ENCODE peak calls at places on chromosomes 5 and 9, in seven cellular contexts. T is A549, H is transverse colon, N is sigmoid colon, D is stomach, E is tibial nerve, K is H1. V is an unnamed sample.

GRCh38 chr5:176593273-176593869 is 16.6 kb downstream of the GPRIN1 start:
- DNase-seq in T (no peak), H (no peak), N (no peak), D (no peak), E (no peak), K (no peak), V (no peak)

GRCh38 chr5:82793808-82794419 is 283.3 kb downstream of the TMEM167A start:
- DNase-seq in T (peak), H (peak), N (no peak), D (peak), E (no peak), K (peak), V (no peak)

GRCh38 chr9:116669296-116669695 is 17.8 kb upstream of the TRIM32 start:
- DNase-seq in T (no peak), H (no peak), N (no peak), D (no peak), E (no peak), K (no peak), V (no peak)

GRCh38 chr5:176413255-176413565 is 3.1 kb downstream of the CLTB start:
- DNase-seq in T (no peak), H (no peak), N (no peak), D (no peak), E (no peak), K (no peak), V (no peak)

GRCh38 chr5:42377496-42377895 is 45.7 kb upstream of the GHR start:
- DNase-seq in T (no peak), H (no peak), N (no peak), D (no peak), E (no peak), K (no peak), V (no peak)

GRCh38 chr9:118809160-118809625 is 560.0 kb downstream of the BRINP1 start:
- DNase-seq in T (no peak), H (no peak), N (no peak), D (no peak), E (no peak), K (peak), V (no peak)

GRCh38 chr5:124527220-124527991 is 219.0 kb downstream of the ZNF608 start:
- DNase-seq in T (no peak), H (peak), N (no peak), D (no peak), E (no peak), K (no peak), V (peak)

GRCh38 chr5:159456722-159457462 is 126.6 kb upstream of the IL12B start:
- DNase-seq in T (peak), H (no peak), N (no peak), D (no peak), E (no peak), K (no peak), V (no peak)

GRCh38 chr9:36136894-36137391 is 410 bp downstream of the GLIPR2 start:
- DNase-seq in T (no peak), H (no peak), N (no peak), D (no peak), E (no peak), K (peak), V (no peak)

GRCh38 chr5:102561894-102562760 is 63.3 kb upstream of the SLCO6A1 start:
- DNase-seq in T (no peak), H (peak), N (no peak), D (no peak), E (no peak), K (peak), V (no peak)

GRCh38 chr5:15285901-15286583 is 213.9 kb upstream of the FBXL7 start:
- DNase-seq in T (no peak), H (no peak), N (no peak), D (no peak), E (no peak), K (no peak), V (no peak)

GRCh38 chr5:59864718-59865117 is 28.8 kb downstream of the PDE4D start:
- DNase-seq in T (no peak), H (no peak), N (no peak), D (no peak), E (no peak), K (no peak), V (no peak)

GRCh38 chr5:113034182-113034773 is 57.7 kb downstream of the DCP2 start:
- DNase-seq in T (no peak), H (no peak), N (no peak), D (no peak), E (no peak), K (no peak), V (no peak)

GRCh38 chr9:37503736-37504135 is 18.0 kb downstream of the POLR1E start:
- DNase-seq in T (no peak), H (peak), N (no peak), D (no peak), E (no peak), K (no peak), V (no peak)

GRCh38 chr5:13625616-13626198 is 318.8 kb downstream of the DNAH5 start:
- DNase-seq in T (no peak), H (no peak), N (no peak), D (no peak), E (no peak), K (no peak), V (no peak)

GRCh38 chr5:3659907-3660306 is 64.3 kb downstream of the IRX1 start:
- DNase-seq in T (no peak), H (no peak), N (no peak), D (no peak), E (no peak), K (no peak), V (no peak)

GRCh38 chr5:102738037-102738436 is 17.1 kb upstream of the PAM start:
- DNase-seq in T (no peak), H (no peak), N (no peak), D (no peak), E (no peak), K (no peak), V (no peak)

GRCh38 chr5:126395627-126396026 is 27.6 kb upstream of the GRAMD2B start:
- DNase-seq in T (no peak), H (no peak), N (no peak), D (no peak), E (no peak), K (no peak), V (no peak)

GRCh38 chr9:133692364-133692985 is 45.7 kb downstream of the SARDH start:
- DNase-seq in T (no peak), H (no peak), N (no peak), D (no peak), E (no peak), K (no peak), V (no peak)

GRCh38 chr9:10876333-10876732 is 263.5 kb upstream of the PTPRD start:
- DNase-seq in T (no peak), H (no peak), N (no peak), D (no peak), E (no peak), K (no peak), V (no peak)

GRCh38 chr5:93929146-93929545 is 187.7 kb upstream of the POU5F2 start:
- DNase-seq in T (no peak), H (no peak), N (no peak), D (no peak), E (no peak), K (no peak), V (no peak)

GRCh38 chr5:122759310-122759709 is 15.6 kb upstream of the SNX2 start:
- DNase-seq in T (no peak), H (no peak), N (no peak), D (no peak), E (no peak), K (no peak), V (no peak)

GRCh38 chr9:111582888-111583287 is 16.6 kb downstream of the PTGR1 start:
- DNase-seq in T (no peak), H (no peak), N (no peak), D (no peak), E (no peak), K (no peak), V (no peak)

GRCh38 chr5:42491699-42492098 is 68.5 kb downstream of the GHR start:
- DNase-seq in T (no peak), H (no peak), N (no peak), D (no peak), E (no peak), K (no peak), V (no peak)

GRCh38 chr5:180598316-180598701 is 7.0 kb upstream of the SCGB3A1 start:
- DNase-seq in T (no peak), H (no peak), N (no peak), D (peak), E (no peak), K (no peak), V (no peak)

GRCh38 chr9:37971107-37971459 is 67.2 kb upstream of the SLC25A51 start:
- DNase-seq in T (no peak), H (no peak), N (no peak), D (no peak), E (no peak), K (no peak), V (no peak)

GRCh38 chr9:1879501-1879900 is 135.6 kb upstream of the SMARCA2 start:
- DNase-seq in T (no peak), H (no peak), N (no peak), D (no peak), E (no peak), K (no peak), V (no peak)

GRCh38 chr5:154086641-154087040 is 47.9 kb downstream of the MFAP3 start:
- DNase-seq in T (no peak), H (no peak), N (no peak), D (no peak), E (no peak), K (no peak), V (no peak)

GRCh38 chr9:95494416-95495371 is 22.1 kb downstream of the PTCH1 start:
- DNase-seq in T (no peak), H (peak), N (peak), D (peak), E (no peak), K (no peak), V (no peak)

GRCh38 chr9:132126837-132127236 is 35.0 kb upstream of the NTNG2 start:
- DNase-seq in T (no peak), H (no peak), N (no peak), D (no peak), E (no peak), K (no peak), V (no peak)

GRCh38 chr5:30894811-30895210 is 298.7 kb upstream of the CDH6 start:
- DNase-seq in T (no peak), H (no peak), N (no peak), D (no peak), E (no peak), K (no peak), V (no peak)

GRCh38 chr9:17018540-17019196 is 116.2 kb upstream of the CNTLN start:
- DNase-seq in T (no peak), H (no peak), N (no peak), D (no peak), E (no peak), K (no peak), V (no peak)

GRCh38 chr5:76582252-76583162 is 40.7 kb downstream of the F2RL2 start:
- DNase-seq in T (no peak), H (no peak), N (no peak), D (no peak), E (no peak), K (no peak), V (no peak)

GRCh38 chr5:134609232-134609851 is 23.3 kb downstream of the SAR1B start:
- DNase-seq in T (no peak), H (no peak), N (no peak), D (no peak), E (no peak), K (no peak), V (no peak)

GRCh38 chr5:96721351-96721970 is 59.3 kb downstream of the CAST start:
- DNase-seq in T (no peak), H (no peak), N (peak), D (no peak), E (no peak), K (no peak), V (no peak)

GRCh38 chr5:84816746-84817547 is 432.3 kb upstream of the EDIL3 start:
- DNase-seq in T (no peak), H (no peak), N (no peak), D (no peak), E (no peak), K (no peak), V (no peak)

GRCh38 chr5:143755969-143756368 is 56.0 kb upstream of the HMHB1 start:
- DNase-seq in T (no peak), H (no peak), N (no peak), D (no peak), E (no peak), K (no peak), V (no peak)

GRCh38 chr9:96686638-96687335 is 31.7 kb upstream of the PRXL2C start:
- DNase-seq in T (peak), H (peak), N (peak), D (peak), E (peak), K (peak), V (peak)
- TF ChIP-seq POLR2A in T (no peak), H (no peak), N (no peak), D (no peak), E (no peak), K (no peak), V (no peak)

DNA sequence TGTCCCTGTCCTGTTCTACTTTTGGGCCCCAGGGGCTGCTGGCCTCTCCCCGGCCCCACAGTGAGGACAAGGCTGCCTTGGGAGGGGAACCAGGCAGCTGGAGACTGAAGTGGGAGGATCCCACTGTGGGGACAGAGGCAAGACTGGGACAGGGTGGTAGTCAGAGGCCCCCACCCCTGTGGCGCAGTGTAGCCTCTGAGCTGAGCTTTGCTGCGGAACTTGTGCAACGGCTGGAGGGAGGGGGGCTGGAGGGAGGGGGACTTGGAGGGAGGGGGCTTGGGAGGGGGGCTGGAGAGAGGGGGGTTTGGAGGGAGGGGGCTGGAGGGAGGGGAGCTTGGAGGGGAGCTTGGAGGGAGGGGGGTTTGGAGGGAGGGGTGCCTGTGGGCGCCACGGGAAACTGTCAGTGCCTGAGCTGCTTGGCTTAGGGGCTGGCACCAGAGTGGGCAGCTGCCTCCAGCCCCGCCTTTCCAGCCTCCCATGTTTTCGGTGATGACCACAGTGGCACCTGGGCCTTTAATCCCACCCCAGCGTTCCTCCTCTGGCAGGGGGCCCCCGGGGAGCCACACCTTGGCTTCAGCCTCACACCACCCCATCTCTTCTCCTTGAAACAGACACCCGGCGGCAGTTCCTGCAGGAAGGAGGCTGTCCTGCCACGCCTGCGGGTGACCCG is 2.3 kb upstream of the FUT7 start:
- DNase-seq in T (no peak), H (peak), N (no peak), D (peak), E (no peak), K (no peak), V (no peak)
- H3K4me3 ChIP-seq in T (no peak), H (no peak), N (no peak), D (no peak), E (no peak), K (no peak), V (no peak)

GRCh38 chr5:161403121-161403520 is 143.4 kb downstream of the GABRB2 start:
- DNase-seq in T (no peak), H (no peak), N (no peak), D (no peak), E (no peak), K (no peak), V (no peak)

GRCh38 chr5:161399996-161400562 is 146.4 kb downstream of the GABRB2 start:
- DNase-seq in T (no peak), H (no peak), N (no peak), D (no peak), E (no peak), K (no peak), V (no peak)

GRCh38 chr5:161400583-161400982 is 145.9 kb downstream of the GABRB2 start:
- DNase-seq in T (no peak), H (no peak), N (no peak), D (no peak), E (no peak), K (no peak), V (no peak)

GRCh38 chr5:161391724-161392123 is 154.8 kb downstream of the GABRB2 start:
- DNase-seq in T (no peak), H (no peak), N (no peak), D (no peak), E (no peak), K (no peak), V (no peak)

DNA sequence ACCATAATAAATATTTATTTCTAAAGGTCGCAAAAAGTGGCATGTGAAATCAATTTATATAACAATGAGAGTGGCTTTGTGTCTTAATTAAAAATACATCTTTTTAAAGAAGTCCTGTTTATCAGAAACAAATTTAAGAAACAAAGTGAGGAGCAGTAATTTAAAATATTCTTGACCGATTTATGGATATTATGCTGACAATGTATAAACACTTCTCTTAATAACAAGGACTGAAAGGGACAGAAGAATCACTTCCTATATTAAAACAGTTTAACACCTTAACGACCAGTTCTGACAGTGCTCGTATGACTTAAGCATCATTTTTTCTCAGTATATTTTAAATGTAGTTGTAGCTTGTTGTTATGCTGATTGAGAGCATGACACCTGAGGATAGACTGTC is 149.1 kb downstream of the GABRB2 start:
- DNase-seq in T (no peak), H (no peak), N (no peak), D (no peak), E (no peak), K (no peak), V (no peak)
- TF ChIP-seq EP300 in T (no peak), H (no peak), N (no peak), D (no peak), E (no peak), K (no peak), V (no peak)

GRCh38 chr5:172091956-172092732 is 85.7 kb upstream of the FBXW11 start:
- DNase-seq in T (no peak), H (no peak), N (peak), D (no peak), E (no peak), K (no peak), V (no peak)
- TF ChIP-seq POLR2A in T (no peak), H (no peak), N (no peak), D (no peak), E (no peak), K (no peak), V (no peak)

DNA sequence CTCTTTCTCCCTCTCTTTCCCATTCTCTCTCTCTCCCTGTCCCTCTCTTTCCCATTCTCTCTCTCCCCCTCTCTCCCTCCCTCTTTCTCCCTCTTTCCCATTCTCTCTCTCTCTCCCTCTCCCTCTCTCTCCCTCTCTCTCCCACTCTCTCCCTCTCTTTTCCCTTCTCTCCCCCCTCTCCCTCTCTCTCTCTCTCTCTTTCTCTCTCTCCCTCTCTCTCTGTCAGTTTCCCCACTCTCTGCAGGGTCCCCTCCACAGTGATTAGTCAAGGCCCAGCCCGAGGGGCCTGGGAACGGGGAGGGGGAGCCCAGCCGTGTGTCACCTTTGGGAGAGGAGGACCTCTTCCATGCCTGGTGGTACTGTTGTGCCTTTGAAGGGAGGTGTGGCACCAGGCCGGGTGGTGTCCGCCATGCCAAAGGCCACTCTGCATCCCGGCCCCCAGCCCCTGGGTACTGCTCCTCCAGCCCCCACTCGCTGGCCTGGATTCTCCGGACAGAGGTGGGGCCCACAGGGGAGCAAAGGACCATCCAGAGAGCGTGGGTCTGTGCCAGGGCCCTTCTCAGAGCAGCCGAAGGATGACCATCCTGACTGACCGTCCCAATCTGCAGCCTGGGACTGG is 25.4 kb downstream of the KCNT1 start:
- DNase-seq in T (no peak), H (no peak), N (no peak), D (no peak), E (no peak), K (no peak), V (no peak)
- H3K4me3 ChIP-seq in T (no peak), H (no peak), N (no peak), D (no peak), E (no peak), K (no peak), V (no peak)

GRCh38 chr5:38675443-38675842 is 119.0 kb upstream of the LIFR start:
- DNase-seq in T (no peak), H (no peak), N (no peak), D (no peak), E (no peak), K (no peak), V (no peak)

GRCh38 chr5:38673671-38674071 is 117.2 kb upstream of the LIFR start:
- DNase-seq in T (no peak), H (no peak), N (no peak), D (no peak), E (no peak), K (no peak), V (no peak)

GRCh38 chr5:38670878-38671277 is 114.4 kb upstream of the LIFR start:
- DNase-seq in T (no peak), H (no peak), N (no peak), D (no peak), E (peak), K (no peak), V (no peak)

GRCh38 chr5:38670066-38670465 is 113.6 kb upstream of the LIFR start:
- DNase-seq in T (no peak), H (no peak), N (no peak), D (no peak), E (no peak), K (no peak), V (no peak)

GRCh38 chr5:38672059-38672791 is 115.8 kb upstream of the LIFR start:
- DNase-seq in T (peak), H (no peak), N (no peak), D (no peak), E (no peak), K (no peak), V (no peak)
- TF ChIP-seq EP300 in T (peak), H (no peak), N (no peak), D (no peak), E (no peak), K (no peak), V (no peak)

GRCh38 chr5:172451771-172452197 is 2.5 kb downstream of the SH3PXD2B start:
- DNase-seq in T (no peak), H (peak), N (peak), D (peak), E (no peak), K (no peak), V (no peak)
- TF ChIP-seq POLR2A in T (no peak), H (no peak), N (no peak), D (no peak), E (no peak), K (no peak), V (no peak)

GRCh38 chr9:96874201-96874785 is 20.0 kb upstream of the ZNF782 start:
- DNase-seq in T (no peak), H (no peak), N (no peak), D (no peak), E (no peak), K (no peak), V (no peak)
- H3K4me3 ChIP-seq in T (no peak), H (no peak), N (no peak), D (no peak), E (no peak), K (no peak), V (no peak)

V was measured in ovary.